ENCODE peak calls at places on chromosomes 6 and 20, in five cellular contexts. O is HCT116, Z is AG09309, V is endodermal cell, I is cardiac fibroblast. A is an unnamed sample.

GRCh38 chr6:16769986-16770376 is 8.7 kb upstream of the ATXN1 start:
- DNase-seq in O (no peak), Z (peak), V (no peak), I (peak), A (no peak)

GRCh38 chr6:166954118-166954713 is 2.1 kb downstream of the RNASET2 start:
- DNase-seq in Z (no peak), O (no peak), I (no peak), V (peak), A (no peak)

GRCh38 chr6:150413768-150414167 is 45.0 kb downstream of the IYD start:
- DNase-seq in O (no peak), Z (no peak), I (no peak), V (no peak), A (no peak)

GRCh38 chr6:84249724-84250123 is 22.3 kb upstream of the CEP162 start:
- DNase-seq in Z (no peak), I (peak), O (no peak), V (peak), A (no peak)

GRCh38 chr6:155120034-155120433 is 124.9 kb downstream of the TIAM2 start:
- DNase-seq in I (no peak), O (no peak), Z (no peak), V (peak), A (no peak)

GRCh38 chr20:30167540-30167939 is 1089.9 kb upstream of the DEFB115 start:
- DNase-seq in I (no peak), O (no peak), Z (no peak), V (no peak), A (no peak)

GRCh38 chr6:6978731-6979130 is 129.0 kb upstream of the RREB1 start:
- DNase-seq in I (no peak), O (no peak), V (no peak), Z (no peak), A (no peak)

GRCh38 chr6:62323818-62324217 is 37.8 kb upstream of the KHDRBS2 start:
- DNase-seq in Z (no peak), I (no peak), O (no peak), V (no peak), A (no peak)

GRCh38 chr6:56551409-56552120 is 91.1 kb downstream of the DST start:
- DNase-seq in Z (no peak), V (no peak), O (no peak), I (no peak), A (no peak)

GRCh38 chr6:81766482-81767069 is 14.1 kb upstream of the TENT5A start:
- DNase-seq in Z (peak), V (no peak), O (no peak), I (peak), A (no peak)

GRCh38 chr6:11601776-11602605 is 64.4 kb downstream of the TMEM170B start:
- DNase-seq in Z (no peak), V (peak), I (no peak), O (no peak), A (no peak)

GRCh38 chr6:82862543-82862942 is 203.1 kb downstream of the UBE3D start:
- DNase-seq in Z (peak), I (peak), O (peak), V (no peak), A (no peak)

GRCh38 chr20:51848346-51848745 is 46.0 kb upstream of the SALL4 start:
- DNase-seq in V (no peak), O (no peak), I (no peak), Z (no peak), A (no peak)

GRCh38 chr6:22332726-22333125 is 35.9 kb upstream of the PRL start:
- DNase-seq in I (no peak), Z (no peak), V (no peak), O (no peak), A (no peak)

GRCh38 chr6:127391019-127391974 is 47.9 kb upstream of the ECHDC1 start:
- DNase-seq in O (no peak), I (no peak), Z (no peak), V (no peak), A (no peak)

GRCh38 chr6:124679392-124679791 is 282.8 kb upstream of the RNF217 start:
- DNase-seq in I (peak), V (no peak), O (no peak), Z (no peak), A (no peak)

GRCh38 chr6:137646506-137646905 is 152.3 kb upstream of the OLIG3 start:
- DNase-seq in Z (no peak), I (no peak), O (no peak), V (no peak), A (no peak)

GRCh38 chr20:5657190-5657872 is 92.9 kb upstream of the SHLD1 start:
- DNase-seq in O (no peak), V (no peak), I (peak), Z (peak), A (peak)

GRCh38 chr6:25454141-25454540 is 175.0 kb downstream of the CARMIL1 start:
- DNase-seq in V (no peak), I (no peak), Z (no peak), O (no peak), A (no peak)

GRCh38 chr6:148452921-148453320 is 110.3 kb downstream of the SASH1 start:
- DNase-seq in V (peak), Z (no peak), O (no peak), I (no peak), A (no peak)

GRCh38 chr20:43397147-43397546 is 60.5 kb upstream of the SRSF6 start:
- DNase-seq in I (no peak), V (no peak), Z (no peak), O (no peak), A (no peak)

GRCh38 chr6:117136702-117137101 is 128.7 kb upstream of the VGLL2 start:
- DNase-seq in V (no peak), I (no peak), Z (no peak), O (no peak), A (no peak)

GRCh38 chr20:64136004-64136710 is 28.1 kb upstream of the MYT1 start:
- DNase-seq in O (no peak), Z (no peak), I (no peak), V (no peak), A (no peak)

GRCh38 chr6:75932067-75932466 is 140.4 kb downstream of the IMPG1 start:
- DNase-seq in O (peak), Z (no peak), I (peak), V (peak), A (no peak)

GRCh38 chr6:108174371-108175175 is 8.8 kb downstream of the NR2E1 start:
- DNase-seq in O (no peak), V (peak), I (peak), Z (no peak), A (no peak)

GRCh38 chr6:106381871-106382270 is 21.4 kb downstream of the CRYBG1 start:
- DNase-seq in V (no peak), O (no peak), Z (no peak), I (no peak), A (no peak)

GRCh38 chr6:168037856-168038255 is 40.4 kb downstream of the KIF25 start:
- DNase-seq in O (no peak), I (no peak), V (no peak), Z (no peak), A (peak)

GRCh38 chr6:68139130-68139529 is 496.0 kb upstream of the ADGRB3 start:
- DNase-seq in O (no peak), I (no peak), V (peak), Z (no peak), A (no peak)

GRCh38 chr6:166465671-166466087 is 82.9 kb upstream of the MPC1 start:
- DNase-seq in O (no peak), Z (no peak), I (peak), V (no peak), A (no peak)

GRCh38 chr6:31871068-31871659 is 7.6 kb downstream of the SLC44A4 start:
- DNase-seq in Z (no peak), O (no peak), V (no peak), I (peak), A (no peak)

GRCh38 chr6:109503327-109504224 is 20.6 kb upstream of the ZBTB24 start:
- DNase-seq in O (no peak), Z (no peak), V (no peak), I (no peak), A (no peak)

GRCh38 chr6:33428219-33428890 is 8.5 kb downstream of the SYNGAP1 start:
- DNase-seq in I (peak), V (peak), Z (no peak), O (no peak), A (no peak)

GRCh38 chr20:64083380-64084208 is 604 bp downstream of the LKAAEAR1 start:
- DNase-seq in O (no peak), Z (no peak), V (peak), I (peak), A (no peak)

GRCh38 chr6:101730954-101731353 is 337.4 kb downstream of the GRIK2 start:
- DNase-seq in V (no peak), Z (no peak), I (peak), O (no peak), A (no peak)

GRCh38 chr6:140041571-140042332 is 667.3 kb upstream of the CITED2 start:
- DNase-seq in I (no peak), V (no peak), Z (no peak), O (no peak), A (no peak)

GRCh38 chr6:170505306-170505705 is 47.8 kb downstream of the PSMB1 start:
- DNase-seq in V (no peak), I (no peak), Z (no peak), O (no peak), A (peak)

GRCh38 chr20:17936306-17936790 is 32.2 kb downstream of the SNX5 start:
- DNase-seq in V (no peak), O (no peak), I (peak), Z (no peak), A (no peak)
- H3K4me3 ChIP-seq in V (no peak), O (no peak), I (no peak), Z (no peak), A (no peak)

DNA sequence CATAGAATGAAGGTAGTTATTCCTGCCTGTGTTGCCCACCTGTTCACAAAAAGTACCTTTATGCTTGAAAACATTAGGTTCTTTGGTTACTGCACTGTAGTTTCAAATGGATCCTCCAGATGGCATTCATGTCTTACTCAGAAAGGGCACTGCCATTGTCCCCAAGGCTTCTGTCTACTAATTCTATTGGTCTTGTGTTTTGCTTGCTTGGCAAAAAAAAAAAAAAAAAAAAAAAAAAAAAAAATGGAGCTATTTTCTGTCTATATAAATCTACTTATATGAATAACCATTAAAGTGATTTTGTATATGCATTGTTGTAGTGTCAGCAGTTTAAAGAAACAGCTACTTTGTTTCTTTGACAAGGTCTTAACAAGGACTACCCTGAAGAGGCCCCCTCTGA is 12.7 kb upstream of the EFHC1 start:
- DNase-seq in Z (no peak), O (no peak), V (no peak), I (peak), A (no peak)
- TF ChIP-seq CTCF in Z (peak), O (peak), V (peak), I (peak), A (peak)

GRCh38 chr6:35754452-35755321 is 17.9 kb downstream of the ARMC12 start:
- DNase-seq in V (no peak), O (no peak), Z (no peak), I (no peak), A (peak)

GRCh38 chr6:35747877-35748276 is 11.0 kb downstream of the ARMC12 start:
- DNase-seq in O (no peak), V (no peak), Z (no peak), I (no peak), A (no peak)

GRCh38 chr6:35752330-35752729 is 15.5 kb downstream of the ARMC12 start:
- DNase-seq in Z (no peak), I (no peak), O (no peak), V (no peak), A (no peak)

GRCh38 chr6:35751594-35751993 is 14.8 kb downstream of the ARMC12 start:
- DNase-seq in O (no peak), Z (no peak), V (no peak), I (no peak), A (no peak)

DNA sequence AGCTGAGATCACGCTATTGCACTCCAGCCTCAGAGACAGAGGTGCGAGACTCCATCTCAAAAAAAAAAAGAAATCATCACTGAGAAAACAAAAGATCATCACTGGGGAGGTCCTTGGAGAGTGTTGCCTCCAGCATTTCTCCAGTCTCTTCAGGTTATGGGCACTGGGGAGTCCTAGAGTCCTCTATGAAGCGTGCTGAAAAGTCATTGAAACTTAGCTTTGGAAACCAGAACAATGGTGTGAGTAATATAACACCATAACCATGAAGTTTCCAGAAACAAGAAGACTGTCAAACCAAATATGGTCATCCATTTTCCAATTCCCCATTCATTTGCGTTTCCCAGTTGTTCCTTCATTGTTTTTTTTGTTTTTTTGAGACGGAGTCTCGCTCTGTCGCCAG is 13.7 kb downstream of the ARMC12 start:
- DNase-seq in O (no peak), I (no peak), V (no peak), Z (no peak), A (no peak)
- H3K4me3 ChIP-seq in O (no peak), I (no peak), V (no peak), Z (no peak), A (no peak)

GRCh38 chr6:125749112-125749863 is at the start of gene HEY2:
- DNase-seq in O (peak), V (peak), I (peak), Z (peak), A (peak)
- TF ChIP-seq CTCF in O (no peak), V (no peak), I (no peak), Z (no peak), A (no peak)

DNA sequence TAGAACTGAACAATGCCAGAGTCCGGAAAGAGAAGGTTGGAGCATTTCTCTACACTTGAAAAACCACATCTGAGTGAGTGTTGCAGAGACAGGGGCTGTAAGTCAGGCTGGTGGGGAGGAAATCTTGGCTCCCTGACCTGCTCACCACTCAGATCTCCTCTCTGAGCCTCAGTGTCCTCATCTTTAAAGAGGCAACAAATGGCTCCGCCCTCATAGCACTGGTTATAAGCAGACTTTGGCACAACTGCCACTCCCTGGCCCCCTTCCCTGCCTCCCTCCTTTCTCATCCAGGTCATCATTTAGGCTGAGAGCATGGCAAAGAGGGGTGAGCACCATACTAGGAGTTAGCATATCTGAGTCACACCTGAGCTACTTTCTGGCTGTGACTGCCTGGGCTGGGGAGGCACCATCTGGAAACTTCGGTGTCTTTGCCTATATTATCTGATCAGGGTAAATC is 10.6 kb downstream of the SIRPG start:
- DNase-seq in V (no peak), I (no peak), Z (no peak), O (no peak), A (no peak)
- H3K4me3 ChIP-seq in V (no peak), I (no peak), Z (no peak), O (no peak), A (no peak)

GRCh38 chr6:30259140-30260035 is 46.2 kb upstream of the TRIM26 start:
- DNase-seq in O (peak), V (peak), I (peak), Z (peak), A (no peak)
- TF ChIP-seq CTCF in O (no peak), V (peak), I (peak), Z (peak), A (peak)

GRCh38 chr6:43077981-43078411 is 1.9 kb downstream of the PTK7 start:
- DNase-seq in O (no peak), V (peak), I (peak), Z (peak), A (no peak)
- H3K4me3 ChIP-seq in O (peak), V (peak), I (no peak), Z (peak), A (no peak)

A was measured in LNCaP clone FGC.